ENCODE peak calls at places on chromosomes 1 and 21, in seven cellular contexts. One of them, this sample, is unnamed.

GRCh38 chr1:2637472-2637871 is 4.7 kb upstream of the MMEL1 start:
- DNase-seq in epithelial cell of esophagus: no peak
- DNase-seq in pancreas: no peak
- DNase-seq in HCT116: no peak
- DNase-seq in fibroblast of lung: no peak
- DNase-seq in IMR-90: no peak
- DNase-seq in heart left ventricle: no peak
- DNase-seq in this sample: no peak

GRCh38 chr1:53376742-53377437 is 49.0 kb upstream of the LRP8 start:
- DNase-seq in epithelial cell of esophagus: no peak
- DNase-seq in IMR-90: no peak
- DNase-seq in heart left ventricle: no peak
- DNase-seq in pancreas: no peak
- DNase-seq in fibroblast of lung: no peak
- DNase-seq in HCT116: no peak
- DNase-seq in this sample: no peak

GRCh38 chr1:193589597-193590040 is 403.2 kb upstream of the B3GALT2 start:
- DNase-seq in IMR-90: peak
- DNase-seq in fibroblast of lung: peak
- DNase-seq in pancreas: no peak
- DNase-seq in heart left ventricle: peak
- DNase-seq in HCT116: no peak
- DNase-seq in epithelial cell of esophagus: peak
- DNase-seq in this sample: no peak

GRCh38 chr1:43277116-43277876 is 7.5 kb downstream of the TMEM125 start:
- DNase-seq in epithelial cell of esophagus: no peak
- DNase-seq in fibroblast of lung: no peak
- DNase-seq in IMR-90: no peak
- DNase-seq in heart left ventricle: no peak
- DNase-seq in pancreas: no peak
- DNase-seq in HCT116: no peak
- DNase-seq in this sample: no peak

GRCh38 chr21:33047231-33047630 is 21.5 kb downstream of the OLIG2 start:
- DNase-seq in epithelial cell of esophagus: peak
- DNase-seq in IMR-90: peak
- DNase-seq in fibroblast of lung: peak
- DNase-seq in heart left ventricle: no peak
- DNase-seq in HCT116: no peak
- DNase-seq in pancreas: no peak
- DNase-seq in this sample: no peak

GRCh38 chr1:2504224-2504948 is 22.0 kb downstream of the PANK4 start:
- DNase-seq in fibroblast of lung: peak
- DNase-seq in heart left ventricle: no peak
- DNase-seq in IMR-90: no peak
- DNase-seq in HCT116: no peak
- DNase-seq in pancreas: no peak
- DNase-seq in epithelial cell of esophagus: no peak
- DNase-seq in this sample: no peak

GRCh38 chr1:113459279-113459678 is 69.0 kb downstream of the MAGI3 start:
- DNase-seq in pancreas: no peak
- DNase-seq in fibroblast of lung: peak
- DNase-seq in HCT116: no peak
- DNase-seq in epithelial cell of esophagus: peak
- DNase-seq in heart left ventricle: no peak
- DNase-seq in IMR-90: no peak
- DNase-seq in this sample: no peak

GRCh38 chr1:107689157-107689556 is 275.8 kb downstream of the VAV3 start:
- DNase-seq in IMR-90: no peak
- DNase-seq in HCT116: no peak
- DNase-seq in pancreas: no peak
- DNase-seq in fibroblast of lung: no peak
- DNase-seq in heart left ventricle: no peak
- DNase-seq in epithelial cell of esophagus: peak
- DNase-seq in this sample: no peak

GRCh38 chr1:41393993-41394392 is 32.8 kb downstream of the FOXO6 start:
- DNase-seq in fibroblast of lung: no peak
- DNase-seq in pancreas: no peak
- DNase-seq in IMR-90: no peak
- DNase-seq in epithelial cell of esophagus: no peak
- DNase-seq in HCT116: no peak
- DNase-seq in heart left ventricle: no peak
- DNase-seq in this sample: no peak

GRCh38 chr1:167516404-167517388 is 1.6 kb downstream of the CD247 start:
- DNase-seq in pancreas: no peak
- DNase-seq in IMR-90: no peak
- DNase-seq in HCT116: no peak
- DNase-seq in fibroblast of lung: no peak
- DNase-seq in epithelial cell of esophagus: no peak
- DNase-seq in heart left ventricle: no peak
- DNase-seq in this sample: no peak

GRCh38 chr1:93715529-93716126 is 34.0 kb upstream of the BCAR3 start:
- DNase-seq in fibroblast of lung: peak
- DNase-seq in IMR-90: peak
- DNase-seq in pancreas: no peak
- DNase-seq in epithelial cell of esophagus: no peak
- DNase-seq in HCT116: no peak
- DNase-seq in heart left ventricle: peak
- DNase-seq in this sample: peak

GRCh38 chr1:12480748-12481362 is 137.2 kb downstream of the DHRS3 start:
- DNase-seq in fibroblast of lung: peak
- DNase-seq in IMR-90: peak
- DNase-seq in heart left ventricle: no peak
- DNase-seq in epithelial cell of esophagus: peak
- DNase-seq in HCT116: peak
- DNase-seq in pancreas: peak
- DNase-seq in this sample: no peak

GRCh38 chr1:157147906-157148717 is 9.9 kb upstream of the ETV3 start:
- DNase-seq in epithelial cell of esophagus: peak
- DNase-seq in HCT116: no peak
- DNase-seq in heart left ventricle: no peak
- DNase-seq in pancreas: no peak
- DNase-seq in IMR-90: peak
- DNase-seq in fibroblast of lung: no peak
- DNase-seq in this sample: peak

DNA sequence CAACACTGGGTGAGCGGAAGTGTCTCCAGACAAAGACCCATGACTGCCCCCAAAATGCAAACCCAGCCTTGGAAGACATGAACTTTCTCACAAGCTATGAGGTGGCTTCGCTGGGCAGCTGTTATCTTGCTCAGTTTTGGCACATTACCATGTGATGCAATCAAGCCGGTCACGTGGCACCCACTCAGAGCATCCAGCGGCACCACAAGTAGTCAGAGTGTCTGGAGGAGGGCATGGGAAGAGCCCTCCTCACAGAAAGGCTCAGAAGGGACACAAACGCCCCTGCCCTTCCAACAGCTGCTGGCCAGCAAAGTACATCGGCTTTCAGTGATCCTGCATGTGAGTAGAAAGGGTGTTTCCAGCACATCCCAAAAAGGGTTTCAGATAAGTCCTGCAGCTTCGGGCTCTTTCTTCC is 145.5 kb upstream of the IRF2BP2 start:
- DNase-seq in pancreas: no peak
- DNase-seq in HCT116: no peak
- DNase-seq in IMR-90: peak
- DNase-seq in fibroblast of lung: peak
- DNase-seq in epithelial cell of esophagus: peak
- DNase-seq in heart left ventricle: peak
- DNase-seq in this sample: no peak
- H3K4me3 ChIP-seq in pancreas: no peak
- H3K4me3 ChIP-seq in HCT116: no peak
- H3K4me3 ChIP-seq in IMR-90: no peak
- H3K4me3 ChIP-seq in fibroblast of lung: no peak
- H3K4me3 ChIP-seq in epithelial cell of esophagus: no peak
- H3K4me3 ChIP-seq in heart left ventricle: no peak
- H3K4me3 ChIP-seq in this sample: no peak

GRCh38 chr1:162070825-162071224 is 1.3 kb downstream of the NOS1AP start:
- DNase-seq in heart left ventricle: no peak
- DNase-seq in epithelial cell of esophagus: no peak
- DNase-seq in IMR-90: no peak
- DNase-seq in fibroblast of lung: no peak
- DNase-seq in HCT116: no peak
- DNase-seq in pancreas: peak
- DNase-seq in this sample: no peak
- H3K4me3 ChIP-seq in heart left ventricle: peak
- H3K4me3 ChIP-seq in epithelial cell of esophagus: peak
- H3K4me3 ChIP-seq in IMR-90: no peak
- H3K4me3 ChIP-seq in fibroblast of lung: no peak
- H3K4me3 ChIP-seq in HCT116: peak
- H3K4me3 ChIP-seq in pancreas: peak
- H3K4me3 ChIP-seq in this sample: no peak

GRCh38 chr1:225654277-225654597 is 1.3 kb upstream of the ENAH start:
- DNase-seq in HCT116: no peak
- DNase-seq in pancreas: no peak
- DNase-seq in heart left ventricle: no peak
- DNase-seq in fibroblast of lung: no peak
- DNase-seq in IMR-90: no peak
- DNase-seq in epithelial cell of esophagus: no peak
- DNase-seq in this sample: no peak
- H3K4me3 ChIP-seq in HCT116: no peak
- H3K4me3 ChIP-seq in pancreas: peak
- H3K4me3 ChIP-seq in heart left ventricle: peak
- H3K4me3 ChIP-seq in fibroblast of lung: peak
- H3K4me3 ChIP-seq in IMR-90: peak
- H3K4me3 ChIP-seq in epithelial cell of esophagus: peak
- H3K4me3 ChIP-seq in this sample: no peak

GRCh38 chr21:44455524-44456206 is 355 bp downstream of the LRRC3 start:
- DNase-seq in pancreas: peak
- DNase-seq in HCT116: no peak
- DNase-seq in epithelial cell of esophagus: peak
- DNase-seq in heart left ventricle: no peak
- DNase-seq in fibroblast of lung: peak
- DNase-seq in IMR-90: no peak
- DNase-seq in this sample: peak

GRCh38 chr21:44454747-44455523 is at the start of gene LRRC3:
- DNase-seq in HCT116: peak
- DNase-seq in IMR-90: peak
- DNase-seq in fibroblast of lung: peak
- DNase-seq in pancreas: peak
- DNase-seq in heart left ventricle: peak
- DNase-seq in epithelial cell of esophagus: peak
- DNase-seq in this sample: peak

GRCh38 chr21:44453120-44453519 is 2.2 kb upstream of the LRRC3 start:
- DNase-seq in heart left ventricle: no peak
- DNase-seq in epithelial cell of esophagus: no peak
- DNase-seq in IMR-90: no peak
- DNase-seq in HCT116: no peak
- DNase-seq in fibroblast of lung: no peak
- DNase-seq in pancreas: no peak
- DNase-seq in this sample: no peak

GRCh38 chr21:44456207-44456914 is 1.1 kb downstream of the LRRC3 start:
- DNase-seq in fibroblast of lung: no peak
- DNase-seq in IMR-90: no peak
- DNase-seq in heart left ventricle: no peak
- DNase-seq in HCT116: no peak
- DNase-seq in epithelial cell of esophagus: no peak
- DNase-seq in pancreas: peak
- DNase-seq in this sample: no peak

GRCh38 chr21:44454058-44454457 is 1.3 kb upstream of the LRRC3 start:
- DNase-seq in pancreas: no peak
- DNase-seq in heart left ventricle: no peak
- DNase-seq in epithelial cell of esophagus: no peak
- DNase-seq in fibroblast of lung: no peak
- DNase-seq in IMR-90: no peak
- DNase-seq in HCT116: no peak
- DNase-seq in this sample: no peak
- H3K4me3 ChIP-seq in pancreas: no peak
- H3K4me3 ChIP-seq in heart left ventricle: no peak
- H3K4me3 ChIP-seq in epithelial cell of esophagus: no peak
- H3K4me3 ChIP-seq in fibroblast of lung: no peak
- H3K4me3 ChIP-seq in IMR-90: no peak
- H3K4me3 ChIP-seq in HCT116: no peak
- H3K4me3 ChIP-seq in this sample: no peak

GRCh38 chr1:203557958-203558760 is 64.2 kb downstream of the OPTC start:
- DNase-seq in HCT116: no peak
- DNase-seq in pancreas: no peak
- DNase-seq in epithelial cell of esophagus: peak
- DNase-seq in IMR-90: peak
- DNase-seq in fibroblast of lung: peak
- DNase-seq in heart left ventricle: peak
- DNase-seq in this sample: no peak
- H3K4me3 ChIP-seq in HCT116: no peak
- H3K4me3 ChIP-seq in pancreas: no peak
- H3K4me3 ChIP-seq in epithelial cell of esophagus: no peak
- H3K4me3 ChIP-seq in IMR-90: no peak
- H3K4me3 ChIP-seq in fibroblast of lung: no peak
- H3K4me3 ChIP-seq in heart left ventricle: peak
- H3K4me3 ChIP-seq in this sample: no peak

GRCh38 chr1:22245100-22245650 is 102.3 kb upstream of the WNT4 start:
- DNase-seq in IMR-90: no peak
- DNase-seq in pancreas: no peak
- DNase-seq in heart left ventricle: no peak
- DNase-seq in fibroblast of lung: no peak
- DNase-seq in epithelial cell of esophagus: no peak
- DNase-seq in HCT116: no peak
- DNase-seq in this sample: no peak
- H3K4me3 ChIP-seq in IMR-90: no peak
- H3K4me3 ChIP-seq in pancreas: no peak
- H3K4me3 ChIP-seq in heart left ventricle: no peak
- H3K4me3 ChIP-seq in fibroblast of lung: no peak
- H3K4me3 ChIP-seq in epithelial cell of esophagus: no peak
- H3K4me3 ChIP-seq in HCT116: no peak
- H3K4me3 ChIP-seq in this sample: no peak

DNA sequence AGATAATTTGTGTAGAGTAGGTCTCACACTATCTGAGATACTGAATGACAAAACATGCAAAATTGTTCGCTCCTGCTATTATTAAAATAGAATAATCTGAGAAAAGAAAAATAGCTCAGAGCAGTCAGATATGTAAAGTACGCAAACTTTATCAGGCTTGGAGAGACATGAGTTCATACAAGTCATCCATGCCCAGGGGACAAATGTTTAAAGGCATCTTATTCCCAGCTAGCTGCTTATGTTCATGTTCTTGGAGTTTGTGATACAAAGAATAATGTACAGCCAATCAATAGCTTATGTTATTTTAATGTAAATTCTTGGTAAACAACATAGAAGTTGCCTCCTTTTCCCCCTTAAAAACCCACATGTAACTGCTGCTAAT is 69.4 kb upstream of the USP25 start:
- DNase-seq in pancreas: no peak
- DNase-seq in heart left ventricle: no peak
- DNase-seq in fibroblast of lung: no peak
- DNase-seq in IMR-90: no peak
- DNase-seq in HCT116: no peak
- DNase-seq in epithelial cell of esophagus: no peak
- DNase-seq in this sample: no peak
- H3K4me3 ChIP-seq in pancreas: no peak
- H3K4me3 ChIP-seq in heart left ventricle: no peak
- H3K4me3 ChIP-seq in fibroblast of lung: no peak
- H3K4me3 ChIP-seq in IMR-90: no peak
- H3K4me3 ChIP-seq in HCT116: no peak
- H3K4me3 ChIP-seq in epithelial cell of esophagus: no peak
- H3K4me3 ChIP-seq in this sample: no peak